ENCODE peak calls at places on chromosomes 6 and 20, in six cellular contexts. A is uterus, Z is ovary, G is spleen, B is tibial nerve, S is A549. C is an unnamed sample.

GRCh38 chr6:47587503-47587902 is 109.9 kb downstream of the CD2AP start:
- DNase-seq in A (no peak), Z (no peak), G (no peak), B (no peak), S (no peak), C (no peak)

GRCh38 chr6:82840571-82840970 is 225.1 kb downstream of the UBE3D start:
- DNase-seq in A (no peak), Z (no peak), G (no peak), B (no peak), S (no peak), C (no peak)

GRCh38 chr6:3455490-3456394 is 1.1 kb downstream of the SLC22A23 start:
- DNase-seq in A (peak), Z (peak), G (no peak), B (no peak), S (peak), C (no peak)

GRCh38 chr20:63494420-63495166 is 4.3 kb downstream of the EEF1A2 start:
- DNase-seq in A (no peak), Z (no peak), G (no peak), B (no peak), S (no peak), C (no peak)

GRCh38 chr6:109979033-109979921 is 1.2 kb downstream of the GPR6 start:
- DNase-seq in A (no peak), Z (no peak), G (no peak), B (no peak), S (no peak), C (no peak)

GRCh38 chr20:40636486-40636885 is 52.5 kb downstream of the MAFB start:
- DNase-seq in A (no peak), Z (no peak), G (no peak), B (no peak), S (no peak), C (no peak)

GRCh38 chr6:48069280-48069679 is 41.7 kb downstream of the PTCHD4 start:
- DNase-seq in A (no peak), Z (no peak), G (no peak), B (no peak), S (no peak), C (no peak)

GRCh38 chr6:43593938-43594337 is 18.0 kb downstream of the POLH start:
- DNase-seq in A (no peak), Z (no peak), G (no peak), B (no peak), S (no peak), C (no peak)

GRCh38 chr6:158057213-158057987 is 75.7 kb downstream of the SYNJ2 start:
- DNase-seq in A (no peak), Z (no peak), G (no peak), B (no peak), S (peak), C (no peak)

GRCh38 chr6:131258010-131258652 is 122.9 kb downstream of the AKAP7 start:
- DNase-seq in A (no peak), Z (no peak), G (no peak), B (no peak), S (peak), C (no peak)

GRCh38 chr20:63596423-63596822 is 22.4 kb upstream of the HELZ2 start:
- DNase-seq in A (no peak), Z (no peak), G (no peak), B (no peak), S (no peak), C (no peak)

GRCh38 chr20:56788041-56788670 is 159.1 kb downstream of the TFAP2C start:
- DNase-seq in A (no peak), Z (no peak), G (peak), B (no peak), S (peak), C (no peak)

DNA sequence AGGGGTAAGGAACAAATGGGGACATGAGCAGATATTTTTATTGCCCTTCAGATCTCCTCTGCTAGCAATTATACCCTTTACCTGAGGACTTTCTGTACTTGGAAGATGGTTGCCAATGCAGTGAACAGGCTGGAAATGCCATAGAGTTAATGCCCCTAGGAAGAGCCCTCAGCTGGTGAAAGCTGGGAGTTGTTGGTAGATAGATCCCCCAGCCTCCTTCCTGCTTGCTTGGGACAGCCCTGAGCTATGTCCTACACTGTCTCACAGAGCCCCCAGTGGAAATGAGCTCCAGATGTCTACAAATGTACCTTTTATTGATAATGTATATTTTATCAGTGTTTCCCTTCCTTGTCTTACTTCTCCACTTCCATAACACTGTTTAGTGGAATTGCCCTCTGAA is 87.6 kb upstream of the PAK5 start:
- DNase-seq in A (no peak), Z (no peak), G (no peak), B (no peak), S (no peak), C (no peak)
- TF ChIP-seq POLR2A in A (no peak), Z (no peak), G (no peak), B (no peak), S (no peak), C (no peak)

DNA sequence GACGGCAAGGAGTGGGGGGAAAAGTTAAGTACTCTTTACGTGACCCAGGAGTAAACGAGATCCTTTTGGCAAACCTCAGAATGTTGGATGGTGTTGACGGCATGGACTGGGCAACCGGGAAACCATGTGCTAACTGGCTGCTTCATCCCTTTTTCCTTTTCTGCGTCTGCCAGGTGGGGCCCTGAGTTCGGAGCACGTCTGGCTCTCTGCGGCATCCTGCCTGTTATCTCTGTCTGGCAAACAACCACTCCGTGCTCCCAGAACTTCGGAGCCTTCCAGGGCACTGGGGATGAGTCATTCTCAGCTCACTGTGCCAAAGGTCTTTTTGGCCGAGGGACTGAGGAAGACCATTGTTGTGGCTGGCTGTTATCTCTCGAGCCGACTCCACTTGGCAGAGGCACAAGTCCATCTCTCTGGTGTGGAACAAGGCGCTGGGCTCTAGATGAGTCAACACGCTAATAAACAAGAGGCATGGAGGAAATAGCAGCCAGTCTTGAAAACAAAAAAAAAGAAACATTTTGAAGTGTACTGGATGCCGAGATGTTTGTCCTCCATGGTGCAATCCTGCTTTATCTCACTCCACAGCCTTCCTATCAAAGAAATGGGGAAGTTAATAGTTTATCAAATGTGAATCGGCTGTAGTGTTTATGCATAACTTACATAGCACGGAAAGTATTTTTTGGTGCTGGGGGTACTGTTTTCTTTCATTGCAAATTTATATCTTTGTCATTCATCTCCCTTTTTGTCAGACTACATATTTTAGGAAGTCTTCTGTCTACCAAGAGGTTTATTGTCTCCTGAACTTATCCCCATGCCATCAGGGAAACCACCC is 64.6 kb upstream of the TXNDC5 start:
- DNase-seq in A (peak), Z (peak), G (peak), B (peak), S (peak), C (no peak)
- TF ChIP-seq POLR2A in A (no peak), Z (no peak), G (no peak), B (no peak), S (no peak), C (no peak)

GRCh38 chr20:59823860-59824259 is 109.6 kb downstream of the SYCP2 start:
- DNase-seq in A (no peak), Z (no peak), G (peak), B (no peak), S (no peak), C (no peak)

GRCh38 chr20:59827138-59828056 is 106.0 kb downstream of the SYCP2 start:
- DNase-seq in A (no peak), Z (no peak), G (peak), B (no peak), S (no peak), C (no peak)

GRCh38 chr20:59824711-59825562 is 108.5 kb downstream of the SYCP2 start:
- DNase-seq in A (no peak), Z (peak), G (peak), B (no peak), S (no peak), C (no peak)

GRCh38 chr20:59825563-59825920 is 107.9 kb downstream of the SYCP2 start:
- DNase-seq in A (no peak), Z (no peak), G (no peak), B (no peak), S (no peak), C (no peak)

DNA sequence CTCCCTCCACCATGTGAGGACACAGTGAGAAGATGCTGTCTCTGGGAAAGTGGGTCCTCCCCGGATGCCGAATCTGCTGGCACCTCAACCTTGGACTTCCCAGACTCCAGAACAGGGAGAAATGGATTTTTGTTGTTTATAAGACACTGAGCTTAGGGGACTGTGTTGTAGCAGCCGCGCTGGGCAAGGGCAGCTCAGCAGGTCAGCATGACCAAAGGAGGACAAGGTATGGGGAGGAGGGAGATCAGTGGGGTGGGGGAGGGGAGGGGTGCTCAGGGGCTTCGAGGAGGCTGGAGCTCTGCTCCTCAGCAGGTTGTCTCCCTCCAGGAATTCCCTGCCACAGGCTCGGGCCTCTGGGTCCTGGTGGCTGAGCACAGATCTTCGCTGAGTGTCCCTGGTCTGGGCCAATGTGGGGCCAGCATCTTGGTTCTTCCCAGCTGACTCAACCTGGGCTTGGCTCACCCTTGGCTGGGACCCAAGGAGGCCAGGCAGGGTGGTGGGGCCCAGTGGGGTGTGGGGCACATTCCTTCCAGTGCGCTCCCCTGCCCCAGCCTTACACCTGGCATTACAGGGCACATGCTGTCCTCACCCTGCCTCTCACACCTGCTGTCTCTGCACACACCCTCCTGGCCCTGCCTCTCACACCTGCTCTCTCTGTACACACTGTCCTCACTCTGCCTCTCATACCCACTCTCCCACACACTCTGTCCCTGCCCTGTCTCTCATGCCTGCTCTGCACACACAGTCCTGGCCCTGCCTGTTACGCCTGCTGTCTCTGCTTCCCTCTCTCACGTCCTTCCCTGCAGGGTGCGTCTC is 107.3 kb downstream of the SYCP2 start:
- DNase-seq in A (no peak), Z (peak), G (peak), B (no peak), S (no peak), C (no peak)
- TF ChIP-seq POLR2A in A (no peak), Z (no peak), G (no peak), B (no peak), S (no peak), C (no peak)

DNA sequence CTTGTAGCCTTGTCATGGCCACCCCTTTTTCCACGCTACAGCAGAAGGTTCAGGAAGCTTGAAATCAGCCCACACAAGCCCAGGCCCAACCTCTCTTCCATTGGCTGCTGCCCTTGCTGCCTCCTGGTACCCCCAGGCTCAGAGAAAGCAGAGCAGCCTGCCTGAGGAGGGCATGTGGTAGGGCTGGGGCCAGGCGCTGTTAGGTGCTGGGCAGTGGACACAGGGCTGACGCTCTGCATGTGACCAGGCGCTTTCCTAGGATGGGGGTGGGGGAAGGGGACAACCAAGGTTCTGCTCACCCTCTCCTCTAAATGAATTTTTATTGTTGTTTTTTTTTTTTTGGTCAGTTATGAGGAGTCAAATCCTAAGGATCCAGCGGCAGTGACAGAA is 36.3 kb upstream of the ID1 start:
- DNase-seq in A (no peak), Z (no peak), G (no peak), B (no peak), S (no peak), C (no peak)
- TF ChIP-seq POLR2A in A (no peak), Z (no peak), G (no peak), B (no peak), S (no peak), C (no peak)

GRCh38 chr6:41938590-41938989 is 3.0 kb downstream of the CCND3 start:
- DNase-seq in A (no peak), Z (no peak), G (no peak), B (no peak), S (no peak), C (no peak)

GRCh38 chr6:41940759-41941279 is 789 bp downstream of the CCND3 start:
- DNase-seq in A (peak), Z (peak), G (peak), B (no peak), S (peak), C (no peak)

GRCh38 chr6:41939848-41940758 is 1.5 kb downstream of the CCND3 start:
- DNase-seq in A (peak), Z (no peak), G (peak), B (no peak), S (no peak), C (no peak)

GRCh38 chr6:41937881-41938574 is 3.6 kb downstream of the CCND3 start:
- DNase-seq in A (peak), Z (no peak), G (no peak), B (no peak), S (no peak), C (no peak)

GRCh38 chr6:41939091-41939847 is 2.3 kb downstream of the CCND3 start:
- DNase-seq in A (peak), Z (peak), G (peak), B (no peak), S (no peak), C (no peak)
- TF ChIP-seq POLR2A in A (no peak), Z (no peak), G (no peak), B (no peak), S (no peak), C (no peak)

GRCh38 chr6:144285548-144285797 is 338 bp downstream of the UTRN start:
- DNase-seq in A (peak), Z (no peak), G (no peak), B (no peak), S (peak), C (peak)

GRCh38 chr6:144283781-144284473 is 1.2 kb upstream of the UTRN start:
- DNase-seq in A (no peak), Z (no peak), G (no peak), B (no peak), S (no peak), C (no peak)

GRCh38 chr6:144285798-144286502 is 815 bp downstream of the UTRN start:
- DNase-seq in A (peak), Z (peak), G (peak), B (peak), S (peak), C (peak)

GRCh38 chr6:144284474-144284752 is 722 bp upstream of the UTRN start:
- DNase-seq in A (no peak), Z (no peak), G (no peak), B (no peak), S (no peak), C (no peak)

GRCh38 chr6:144284753-144285547 is at the start of gene UTRN:
- DNase-seq in A (peak), Z (peak), G (peak), B (peak), S (peak), C (peak)
- TF ChIP-seq POLR2A in A (peak), Z (no peak), G (peak), B (peak), S (no peak), C (no peak)

DNA sequence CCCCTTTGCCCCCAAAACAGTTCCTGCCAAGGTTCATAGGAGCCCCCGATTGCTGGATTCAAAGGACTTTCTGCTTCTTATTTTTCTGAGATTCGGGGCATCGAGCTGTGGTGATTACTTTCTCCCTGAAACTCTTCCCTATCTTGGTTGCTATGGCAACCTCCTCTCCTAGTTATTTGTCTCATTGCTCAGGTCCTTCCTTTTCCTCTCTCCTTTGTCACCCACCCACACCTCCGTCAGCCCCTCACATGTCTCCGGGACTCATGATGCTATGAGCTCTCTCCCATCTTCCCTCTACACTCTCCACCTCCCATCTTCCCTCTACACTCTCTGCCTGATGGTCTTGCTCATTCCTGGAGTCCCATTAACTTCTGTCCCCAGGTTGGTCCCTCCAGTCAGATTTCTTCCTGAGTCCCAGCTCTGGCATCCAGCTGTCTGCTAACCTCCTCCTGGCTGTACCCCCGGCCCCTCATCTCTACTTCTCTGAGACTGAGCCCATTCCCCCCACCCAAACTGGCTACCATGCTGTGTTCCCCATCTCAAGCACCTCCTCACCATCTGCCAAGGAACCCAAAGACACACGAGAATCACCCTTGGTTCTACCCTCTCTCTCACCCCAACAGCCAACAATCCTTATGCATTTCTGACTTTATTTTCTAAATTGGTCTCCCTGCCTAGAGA is 30.2 kb upstream of the NNAT start:
- DNase-seq in A (no peak), Z (no peak), G (no peak), B (no peak), S (no peak), C (no peak)
- TF ChIP-seq POLR2A in A (no peak), Z (no peak), G (no peak), B (no peak), S (no peak), C (no peak)

GRCh38 chr20:53940356-53940694 is 130.1 kb downstream of the BCAS1 start:
- DNase-seq in A (no peak), Z (no peak), G (no peak), B (no peak), S (no peak), C (no peak)

GRCh38 chr20:53937330-53937729 is 133.1 kb downstream of the BCAS1 start:
- DNase-seq in A (no peak), Z (no peak), G (no peak), B (no peak), S (no peak), C (no peak)

GRCh38 chr20:53939554-53940355 is 130.6 kb downstream of the BCAS1 start:
- DNase-seq in A (peak), Z (peak), G (peak), B (peak), S (peak), C (no peak)

GRCh38 chr20:53937929-53938367 is 132.4 kb downstream of the BCAS1 start:
- DNase-seq in A (no peak), Z (no peak), G (no peak), B (no peak), S (no peak), C (no peak)

DNA sequence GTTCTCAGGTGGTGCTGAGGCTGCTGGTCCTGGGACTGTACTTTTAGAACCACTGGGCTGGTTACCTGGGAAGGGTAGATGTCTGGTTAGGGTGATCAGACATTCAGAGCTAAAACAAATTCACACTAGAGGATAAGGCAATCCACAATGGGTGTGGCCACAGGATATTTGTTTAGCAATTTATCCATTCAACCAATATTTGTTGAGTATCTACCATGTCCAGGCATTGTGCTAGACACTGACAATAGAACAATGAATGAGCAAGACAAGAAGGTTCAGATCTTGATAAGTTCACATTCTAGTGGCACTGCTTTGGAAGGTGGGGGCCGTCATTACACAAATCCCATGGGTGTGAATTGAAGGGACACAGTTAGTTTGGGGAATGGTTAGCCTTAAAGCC is 131.7 kb downstream of the BCAS1 start:
- DNase-seq in A (no peak), Z (no peak), G (no peak), B (no peak), S (no peak), C (no peak)
- TF ChIP-seq POLR2A in A (no peak), Z (no peak), G (no peak), B (no peak), S (no peak), C (no peak)

C was measured in GM12891.